ENCODE peak calls at places on chromosome 2, in six cellular contexts. One of them, this sample, is unnamed.

GRCh38 chr2:230868947-230869690 is 4.4 kb downstream of the ITM2C start:
- DNase-seq in ACHN: no peak
- DNase-seq in IMR-90: no peak
- DNase-seq in NCI-H524: no peak
- DNase-seq in GM23248: no peak
- DNase-seq in upper lobe of right lung: no peak
- DNase-seq in this sample: no peak

GRCh38 chr2:61460168-61460567 is 10.7 kb downstream of the USP34 start:
- DNase-seq in ACHN: peak; percentile 47
- DNase-seq in IMR-90: peak; percentile 89
- DNase-seq in NCI-H524: no peak
- DNase-seq in GM23248: peak; percentile 90
- DNase-seq in upper lobe of right lung: no peak
- DNase-seq in this sample: peak; percentile 91

GRCh38 chr2:148876190-148876588 is 1.2 kb downstream of the KIF5C start:
- DNase-seq in ACHN: no peak
- DNase-seq in IMR-90: no peak
- DNase-seq in NCI-H524: peak; percentile 35
- DNase-seq in GM23248: no peak
- DNase-seq in upper lobe of right lung: no peak
- DNase-seq in this sample: no peak

GRCh38 chr2:27992787-27993747 is 102.5 kb downstream of the BABAM2 start:
- DNase-seq in ACHN: peak; percentile 75
- DNase-seq in IMR-90: peak; percentile 78
- DNase-seq in NCI-H524: no peak
- DNase-seq in GM23248: peak; percentile 65
- DNase-seq in upper lobe of right lung: no peak
- DNase-seq in this sample: peak; percentile 64

GRCh38 chr2:11234309-11234708 is 79.0 kb downstream of the SLC66A3 start:
- DNase-seq in ACHN: peak; percentile 48
- DNase-seq in IMR-90: peak; percentile 28
- DNase-seq in NCI-H524: peak; percentile 13
- DNase-seq in GM23248: peak; percentile 46
- DNase-seq in upper lobe of right lung: no peak
- DNase-seq in this sample: peak; percentile 41

GRCh38 chr2:29583104-29583503 is 338.3 kb downstream of the ALK start:
- DNase-seq in ACHN: no peak
- DNase-seq in IMR-90: peak; percentile 54
- DNase-seq in NCI-H524: no peak
- DNase-seq in GM23248: peak; percentile 9
- DNase-seq in upper lobe of right lung: no peak
- DNase-seq in this sample: no peak

GRCh38 chr2:116023026-116023425 is 1580.6 kb downstream of the DPP10 start:
- DNase-seq in ACHN: no peak
- DNase-seq in IMR-90: no peak
- DNase-seq in NCI-H524: no peak
- DNase-seq in GM23248: no peak
- DNase-seq in upper lobe of right lung: no peak
- DNase-seq in this sample: no peak

GRCh38 chr2:165573534-165574461 is 104.3 kb downstream of the CSRNP3 start:
- DNase-seq in ACHN: peak; percentile 79
- DNase-seq in IMR-90: no peak
- DNase-seq in NCI-H524: peak; percentile 85
- DNase-seq in GM23248: no peak
- DNase-seq in upper lobe of right lung: peak; percentile 48
- DNase-seq in this sample: no peak

GRCh38 chr2:10890706-10891270 is 20.9 kb upstream of the KCNF1 start:
- DNase-seq in ACHN: no peak
- DNase-seq in IMR-90: no peak
- DNase-seq in NCI-H524: peak; percentile 54
- DNase-seq in GM23248: no peak
- DNase-seq in upper lobe of right lung: no peak
- DNase-seq in this sample: no peak

GRCh38 chr2:104856973-104857261 is 3.0 kb downstream of the POU3F3 start:
- DNase-seq in ACHN: no peak
- DNase-seq in IMR-90: no peak
- DNase-seq in NCI-H524: no peak
- DNase-seq in GM23248: no peak
- DNase-seq in upper lobe of right lung: no peak
- DNase-seq in this sample: no peak

GRCh38 chr2:67389788-67390187 is 7.3 kb upstream of the ETAA1 start:
- DNase-seq in ACHN: no peak
- DNase-seq in IMR-90: no peak
- DNase-seq in NCI-H524: no peak
- DNase-seq in GM23248: peak; percentile 15
- DNase-seq in upper lobe of right lung: no peak
- DNase-seq in this sample: no peak

GRCh38 chr2:54805255-54805654 is 81.8 kb downstream of the EML6 start:
- DNase-seq in ACHN: no peak
- DNase-seq in IMR-90: no peak
- DNase-seq in NCI-H524: no peak
- DNase-seq in GM23248: no peak
- DNase-seq in upper lobe of right lung: no peak
- DNase-seq in this sample: no peak

GRCh38 chr2:46122318-46122970 is 174.8 kb upstream of the EPAS1 start:
- DNase-seq in ACHN: no peak
- DNase-seq in IMR-90: no peak
- DNase-seq in NCI-H524: no peak
- DNase-seq in GM23248: no peak
- DNase-seq in upper lobe of right lung: no peak
- DNase-seq in this sample: no peak

GRCh38 chr2:74548919-74549684 is 4.6 kb downstream of the LOXL3 start:
- DNase-seq in ACHN: peak; percentile 75
- DNase-seq in IMR-90: peak; percentile 46
- DNase-seq in NCI-H524: peak; percentile 60
- DNase-seq in GM23248: peak; percentile 90
- DNase-seq in upper lobe of right lung: peak; percentile 88
- DNase-seq in this sample: peak; percentile 49